ENCODE peak calls at places on chromosomes 6 and 20, in five cellular contexts. W is H9, M is neuronal stem cell, L is H1, E is trophoblast cell. U is an unnamed sample.

GRCh38 chr6:61886608-61887259 is 399.3 kb downstream of the KHDRBS2 start:
- DNase-seq in W (no peak), M (no peak), L (no peak), E (peak; percentile 4), U (peak; percentile 48)

GRCh38 chr6:13272131-13273046 is 55.9 kb downstream of the TBC1D7 start:
- DNase-seq in W (no peak), M (no peak), L (no peak), E (peak; percentile 73), U (no peak)

GRCh38 chr6:15901141-15902115 is 227.5 kb upstream of the MYLIP start:
- DNase-seq in W (no peak), M (no peak), L (no peak), E (peak; percentile 70), U (peak; percentile 26)

GRCh38 chr6:18121580-18122127 is 823 bp downstream of the NHLRC1 start:
- DNase-seq in W (peak; percentile 69), M (no peak), L (peak; percentile 39), E (no peak), U (no peak)

GRCh38 chr6:19538086-19538485 is 299.1 kb upstream of the ID4 start:
- DNase-seq in W (peak; percentile 33), M (no peak), L (peak; percentile 10), E (peak; percentile 99), U (no peak)

GRCh38 chr6:106517699-106518098 is 111.6 kb downstream of the RTN4IP1 start:
- DNase-seq in W (no peak), M (no peak), L (no peak), E (no peak), U (no peak)

GRCh38 chr20:54172856-54173652 is 732 bp downstream of the CYP24A1 start:
- DNase-seq in W (peak; percentile 69), M (peak; percentile 49), L (no peak), E (peak; percentile 49), U (no peak)

GRCh38 chr6:110034637-110035096 is 56.6 kb downstream of the GPR6 start:
- DNase-seq in W (no peak), M (no peak), L (no peak), E (peak; percentile 80), U (no peak)

GRCh38 chr6:15399651-15400470 is 154.0 kb downstream of the JARID2 start:
- DNase-seq in W (no peak), M (no peak), L (no peak), E (no peak), U (peak; percentile 84)

GRCh38 chr6:137698636-137699035 is 168.4 kb upstream of the TNFAIP3 start:
- DNase-seq in W (no peak), M (no peak), L (no peak), E (peak; percentile 88), U (peak; percentile 34)

GRCh38 chr6:131159578-131159977 is 24.3 kb downstream of the AKAP7 start:
- DNase-seq in W (no peak), M (no peak), L (no peak), E (no peak), U (peak; percentile 64)

GRCh38 chr20:46406986-46407670 is 713 bp upstream of the ELMO2 start:
- DNase-seq in W (no peak), M (no peak), L (no peak), E (peak; percentile 16), U (no peak)

GRCh38 chr20:32605167-32605656 is 20.1 kb upstream of the NOL4L start:
- DNase-seq in W (no peak), M (no peak), L (no peak), E (peak; percentile 43), U (peak; percentile 66)

GRCh38 chr6:43454290-43455033 is 886 bp downstream of the DLK2 start:
- DNase-seq in W (peak; percentile 91), M (peak; percentile 81), L (peak; percentile 54), E (peak; percentile 87), U (peak; percentile 77)

GRCh38 chr20:61757-62156 is 25.7 kb upstream of the DEFB125 start:
- DNase-seq in W (no peak), M (no peak), L (no peak), E (no peak), U (no peak)

GRCh38 chr20:54000914-54001313 is 69.5 kb downstream of the BCAS1 start:
- DNase-seq in W (no peak), M (no peak), L (no peak), E (no peak), U (no peak)

GRCh38 chr6:116500969-116501433 is 10.4 kb upstream of the CALHM5 start:
- DNase-seq in W (peak; percentile 39), M (no peak), L (no peak), E (no peak), U (no peak)

GRCh38 chr6:168335341-168335740 is 15.8 kb upstream of the DACT2 start:
- DNase-seq in W (no peak), M (no peak), L (no peak), E (no peak), U (no peak)

GRCh38 chr6:160265869-160266476 is 7.4 kb upstream of the SLC22A2 start:
- DNase-seq in W (no peak), M (no peak), L (no peak), E (no peak), U (no peak)

GRCh38 chr6:149436647-149437046 is 36.6 kb downstream of the SUMO4 start:
- DNase-seq in W (no peak), M (no peak), L (no peak), E (no peak), U (no peak)

GRCh38 chr6:167962717-167963116 is 34.8 kb upstream of the KIF25 start:
- DNase-seq in W (no peak), M (no peak), L (no peak), E (no peak), U (no peak)

GRCh38 chr20:46010491-46011405 is 2.0 kb downstream of the MMP9 start:
- DNase-seq in W (no peak), M (no peak), L (no peak), E (peak; percentile 59), U (no peak)

GRCh38 chr6:132058975-132059374 is 107.8 kb upstream of the CCN2 start:
- DNase-seq in W (no peak), M (no peak), L (no peak), E (no peak), U (peak; percentile 26)

GRCh38 chr6:105223242-105223641 is 43.4 kb upstream of the POPDC3 start:
- DNase-seq in W (no peak), M (no peak), L (no peak), E (no peak), U (no peak)

GRCh38 chr6:137465378-137466009 is 28.7 kb downstream of the OLIG3 start:
- DNase-seq in W (no peak), M (no peak), L (no peak), E (no peak), U (no peak)

GRCh38 chr6:163413054-163413344 is 1.5 kb upstream of the QKI start:
- DNase-seq in W (no peak), M (no peak), L (no peak), E (no peak), U (no peak)

GRCh38 chr6:163414367-163415175 is at the start of gene QKI:
- DNase-seq in W (peak; percentile 58), M (peak; percentile 65), L (no peak), E (peak; percentile 72), U (peak; percentile 75)

GRCh38 chr6:163413345-163414116 is 987 bp upstream of the QKI start:
- DNase-seq in W (peak; percentile 73), M (peak; percentile 88), L (no peak), E (peak; percentile 94), U (peak; percentile 90)

GRCh38 chr6:163415176-163415619 is 680 bp downstream of the QKI start:
- DNase-seq in W (no peak), M (peak; percentile 31), L (no peak), E (peak; percentile 44), U (no peak)

GRCh38 chr6:163414117-163414366 is 476 bp upstream of the QKI start:
- DNase-seq in W (no peak), M (no peak), L (no peak), E (no peak), U (peak; percentile 95)
- H4K91ac ChIP-seq in W (no peak overlapping the region), M (no peak overlapping the region), L (no peak overlapping the region), E (peak overlapping the region; percentile 96), U (peak overlapping the region; percentile 75)

DNA sequence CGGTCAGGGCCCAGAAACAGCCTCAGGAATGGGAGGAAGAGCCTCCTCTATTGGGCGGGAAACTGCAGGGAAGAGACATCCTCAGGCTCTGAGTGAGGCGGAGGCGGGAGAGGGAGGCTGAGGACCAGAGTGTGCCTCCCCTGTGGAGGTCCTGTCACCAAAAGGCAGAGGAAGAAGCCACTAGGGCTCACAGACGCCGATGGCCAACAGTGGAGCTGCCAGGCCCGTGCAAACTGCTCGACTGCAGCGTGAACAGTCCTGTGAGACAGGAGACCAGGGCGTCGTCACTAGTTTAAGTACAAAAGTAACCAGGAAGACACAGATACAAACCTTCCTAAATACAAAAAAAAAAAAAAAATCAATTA is 82.7 kb downstream of the TAF4 start:
- DNase-seq in W (no peak), M (no peak), L (no peak), E (no peak), U (no peak)
- H2BK12ac ChIP-seq in W (no peak overlapping the region), M (peak overlapping the region; percentile 10), L (no peak overlapping the region), E (no peak overlapping the region), U (no peak overlapping the region)

GRCh38 chr20:50151034-50151743 is 2.3 kb downstream of the PEDS1 start:
- DNase-seq in W (no peak), M (no peak), L (no peak), E (peak; percentile 92), U (peak; percentile 38)

GRCh38 chr20:50152394-50153152 is 950 bp downstream of the PEDS1 start:
- DNase-seq in W (no peak), M (no peak), L (no peak), E (no peak), U (no peak)

GRCh38 chr20:50149481-50150254 is 3.9 kb downstream of the PEDS1 start:
- DNase-seq in W (no peak), M (no peak), L (no peak), E (peak; percentile 52), U (no peak)

GRCh38 chr20:50153153-50153499 is 397 bp downstream of the PEDS1 start:
- DNase-seq in W (no peak), M (no peak), L (no peak), E (peak; percentile 66), U (no peak)

GRCh38 chr20:50153500-50154377 is at the start of gene PEDS1:
- DNase-seq in W (peak; percentile 88), M (peak; percentile 84), L (no peak), E (peak; percentile 96), U (peak; percentile 92)
- H4K91ac ChIP-seq in W (no peak within 1 kb of the TSS), M (peak within 1 kb of the TSS; percentile 49), L (peak within 1 kb of the TSS; percentile 98), E (peak within 1 kb of the TSS; percentile 92), U (peak within 1 kb of the TSS; percentile 84)

GRCh38 chr20:55540486-55540885 is 464.8 kb downstream of the CBLN4 start:
- DNase-seq in W (no peak), M (no peak), L (no peak), E (no peak), U (no peak)

GRCh38 chr20:55544638-55545037 is 460.7 kb downstream of the CBLN4 start:
- DNase-seq in W (no peak), M (no peak), L (no peak), E (no peak), U (no peak)

GRCh38 chr20:55538261-55538908 is 466.9 kb downstream of the CBLN4 start:
- DNase-seq in W (no peak), M (no peak), L (no peak), E (no peak), U (no peak)

GRCh38 chr20:55535366-55535765 is 470.0 kb downstream of the CBLN4 start:
- DNase-seq in W (no peak), M (no peak), L (no peak), E (no peak), U (no peak)

DNA sequence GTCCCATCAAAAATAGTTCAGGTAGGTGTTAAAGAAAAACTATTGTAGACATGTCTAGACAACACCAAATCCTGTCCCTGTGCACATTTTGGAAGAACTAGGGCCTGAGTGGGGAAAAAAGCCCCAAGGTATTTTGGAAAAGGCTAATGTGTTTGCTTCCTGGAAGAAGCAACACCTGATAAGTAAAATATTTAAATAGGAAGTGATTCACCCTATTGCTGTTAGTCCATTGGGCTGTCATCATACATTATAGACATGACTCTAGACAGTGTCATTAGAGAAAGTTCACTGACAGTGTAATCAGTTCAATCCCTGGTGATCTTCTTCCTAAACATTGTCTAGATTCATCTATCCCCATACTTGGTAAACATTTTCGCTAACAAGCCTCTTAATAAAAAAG is 465.3 kb downstream of the CBLN4 start:
- DNase-seq in W (no peak), M (no peak), L (no peak), E (no peak), U (no peak)
- H2BK12ac ChIP-seq in W (no peak overlapping the region), M (no peak overlapping the region), L (no peak overlapping the region), E (no peak overlapping the region), U (no peak overlapping the region)